ENCODE peak calls at places on chromosomes 13 and 19, in seven cellular contexts. One of them, this sample, is unnamed.

GRCh38 chr13:59392328-59392727 is 771.4 kb downstream of the DIAPH3 start:
- DNase-seq in heart left ventricle: no peak
- DNase-seq in psoas muscle: no peak
- DNase-seq in ovary: no peak
- DNase-seq in neural progenitor cell: no peak
- DNase-seq in mammary epithelial cell: no peak
- DNase-seq in IMR-90: no peak
- DNase-seq in this sample: no peak

GRCh38 chr13:113646376-113646775 is 11.6 kb downstream of the ATP4B start:
- DNase-seq in heart left ventricle: peak; percentile 2
- DNase-seq in psoas muscle: no peak
- DNase-seq in ovary: peak; percentile 8
- DNase-seq in neural progenitor cell: no peak
- DNase-seq in mammary epithelial cell: no peak
- DNase-seq in IMR-90: no peak
- DNase-seq in this sample: no peak

GRCh38 chr13:21696865-21697448 is 26.1 kb downstream of the FGF9 start:
- DNase-seq in heart left ventricle: no peak
- DNase-seq in psoas muscle: no peak
- DNase-seq in ovary: no peak
- DNase-seq in neural progenitor cell: no peak
- DNase-seq in mammary epithelial cell: no peak
- DNase-seq in IMR-90: no peak
- DNase-seq in this sample: no peak

GRCh38 chr19:2055871-2056809 is 5.1 kb upstream of the MKNK2 start:
- DNase-seq in heart left ventricle: peak; percentile 77
- DNase-seq in psoas muscle: peak; percentile 64
- DNase-seq in ovary: peak; percentile 82
- DNase-seq in neural progenitor cell: no peak
- DNase-seq in mammary epithelial cell: no peak
- DNase-seq in IMR-90: peak; percentile 64
- DNase-seq in this sample: no peak

GRCh38 chr13:78022164-78022877 is 103.7 kb upstream of the EDNRB start:
- DNase-seq in heart left ventricle: peak; percentile 29
- DNase-seq in psoas muscle: no peak
- DNase-seq in ovary: no peak
- DNase-seq in neural progenitor cell: no peak
- DNase-seq in mammary epithelial cell: peak; percentile 60
- DNase-seq in IMR-90: peak; percentile 72
- DNase-seq in this sample: peak; percentile 70

GRCh38 chr13:111271186-111271698 is 49.2 kb upstream of the TEX29 start:
- DNase-seq in heart left ventricle: no peak
- DNase-seq in psoas muscle: no peak
- DNase-seq in ovary: no peak
- DNase-seq in neural progenitor cell: no peak
- DNase-seq in mammary epithelial cell: no peak
- DNase-seq in IMR-90: no peak
- DNase-seq in this sample: no peak

GRCh38 chr13:23743269-23743668 is 145.9 kb downstream of the MIPEP start:
- DNase-seq in heart left ventricle: no peak
- DNase-seq in psoas muscle: no peak
- DNase-seq in ovary: no peak
- DNase-seq in neural progenitor cell: no peak
- DNase-seq in mammary epithelial cell: peak; percentile 76
- DNase-seq in IMR-90: no peak
- DNase-seq in this sample: no peak

GRCh38 chr13:33263976-33264619 is 21.5 kb downstream of the STARD13 start:
- DNase-seq in heart left ventricle: no peak
- DNase-seq in psoas muscle: no peak
- DNase-seq in ovary: no peak
- DNase-seq in neural progenitor cell: no peak
- DNase-seq in mammary epithelial cell: no peak
- DNase-seq in IMR-90: no peak
- DNase-seq in this sample: no peak

GRCh38 chr13:97834255-97834654 is 119.2 kb upstream of the IPO5 start:
- DNase-seq in heart left ventricle: no peak
- DNase-seq in psoas muscle: no peak
- DNase-seq in ovary: no peak
- DNase-seq in neural progenitor cell: no peak
- DNase-seq in mammary epithelial cell: no peak
- DNase-seq in IMR-90: no peak
- DNase-seq in this sample: no peak

GRCh38 chr13:20412761-20413355 is 112.8 kb downstream of the CRYL1 start:
- DNase-seq in heart left ventricle: no peak
- DNase-seq in psoas muscle: no peak
- DNase-seq in ovary: no peak
- DNase-seq in neural progenitor cell: no peak
- DNase-seq in mammary epithelial cell: no peak
- DNase-seq in IMR-90: peak; percentile 71
- DNase-seq in this sample: no peak

GRCh38 chr13:113837554-113838355 is 26.1 kb downstream of the GAS6 start:
- DNase-seq in heart left ventricle: peak; percentile 93
- DNase-seq in psoas muscle: peak; percentile 96
- DNase-seq in ovary: peak; percentile 94
- DNase-seq in neural progenitor cell: no peak
- DNase-seq in mammary epithelial cell: peak; percentile 98
- DNase-seq in IMR-90: peak; percentile 98
- DNase-seq in this sample: peak; percentile 96

GRCh38 chr13:101425623-101426022 is 9.3 kb upstream of the NALCN start:
- DNase-seq in heart left ventricle: no peak
- DNase-seq in psoas muscle: no peak
- DNase-seq in ovary: no peak
- DNase-seq in neural progenitor cell: no peak
- DNase-seq in mammary epithelial cell: no peak
- DNase-seq in IMR-90: no peak
- DNase-seq in this sample: no peak

GRCh38 chr19:45448887-45449299 is 18.9 kb upstream of the FOSB start:
- DNase-seq in heart left ventricle: no peak
- DNase-seq in psoas muscle: no peak
- DNase-seq in ovary: no peak
- DNase-seq in neural progenitor cell: no peak
- DNase-seq in mammary epithelial cell: peak; percentile 80
- DNase-seq in IMR-90: peak; percentile 15
- DNase-seq in this sample: no peak

GRCh38 chr19:39325778-39326680 is 5.4 kb upstream of the LRFN1 start:
- DNase-seq in heart left ventricle: no peak
- DNase-seq in psoas muscle: no peak
- DNase-seq in ovary: no peak
- DNase-seq in neural progenitor cell: no peak
- DNase-seq in mammary epithelial cell: no peak
- DNase-seq in IMR-90: peak; percentile 7
- DNase-seq in this sample: peak; percentile 9

GRCh38 chr13:20174656-20175405 is 14.0 kb upstream of the GJA3 start:
- DNase-seq in heart left ventricle: peak; percentile 54
- DNase-seq in psoas muscle: peak; percentile 77
- DNase-seq in ovary: peak; percentile 57
- DNase-seq in neural progenitor cell: no peak
- DNase-seq in mammary epithelial cell: peak; percentile 98
- DNase-seq in IMR-90: peak; percentile 99
- DNase-seq in this sample: peak; percentile 91

GRCh38 chr13:32316030-32316344 is 679 bp downstream of the BRCA2 start:
- DNase-seq in heart left ventricle: no peak
- DNase-seq in psoas muscle: no peak
- DNase-seq in ovary: no peak
- DNase-seq in neural progenitor cell: peak; percentile 63
- DNase-seq in mammary epithelial cell: no peak
- DNase-seq in IMR-90: no peak
- DNase-seq in this sample: no peak

GRCh38 chr19:2827840-2828489 is 8.3 kb downstream of the ZNF554 start:
- DNase-seq in heart left ventricle: no peak
- DNase-seq in psoas muscle: no peak
- DNase-seq in ovary: no peak
- DNase-seq in neural progenitor cell: no peak
- DNase-seq in mammary epithelial cell: no peak
- DNase-seq in IMR-90: no peak
- DNase-seq in this sample: no peak

DNA sequence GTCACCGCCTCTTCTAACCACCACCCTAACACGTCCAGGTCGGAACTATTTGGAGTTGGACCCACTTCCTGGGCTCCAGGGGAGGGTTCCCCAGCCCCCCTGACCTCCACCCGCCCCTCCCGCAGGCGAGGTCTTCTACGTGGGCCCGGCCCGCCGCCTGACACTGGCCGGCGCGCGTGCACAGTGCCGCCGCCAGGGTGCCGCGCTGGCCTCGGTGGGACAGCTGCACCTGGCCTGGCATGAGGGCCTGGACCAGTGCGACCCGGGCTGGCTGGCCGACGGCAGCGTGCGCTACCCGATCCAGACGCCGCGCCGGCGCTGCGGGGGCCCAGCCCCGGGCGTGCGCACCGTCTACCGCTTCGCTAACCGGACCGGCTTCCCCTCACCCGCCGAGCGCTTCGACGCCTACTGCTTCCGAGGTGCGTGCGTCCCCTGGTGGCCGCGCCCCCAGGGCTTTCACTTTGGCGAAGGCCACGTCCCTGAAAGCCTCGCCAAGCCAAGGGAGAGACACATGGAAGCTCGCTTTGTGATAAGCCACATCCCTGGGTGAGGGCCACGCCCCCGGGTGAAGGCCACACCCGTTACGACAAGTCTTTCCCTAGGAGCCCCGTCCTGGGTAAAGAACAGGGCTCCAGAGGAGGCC is 13.2 kb downstream of the NCAN start:
- DNase-seq in heart left ventricle: peak; percentile 37
- DNase-seq in psoas muscle: peak; percentile 60
- DNase-seq in ovary: peak; percentile 48
- DNase-seq in neural progenitor cell: peak; percentile 91
- DNase-seq in mammary epithelial cell: peak; percentile 59
- DNase-seq in IMR-90: peak; percentile 44
- DNase-seq in this sample: peak; percentile 45
- H3K4me3 ChIP-seq in heart left ventricle: peak overlapping the region; percentile 56
- H3K4me3 ChIP-seq in psoas muscle: peak overlapping the region; percentile 52
- H3K4me3 ChIP-seq in ovary: no peak overlapping the region
- H3K4me3 ChIP-seq in neural progenitor cell: peak overlapping the region; percentile 46
- H3K4me3 ChIP-seq in mammary epithelial cell: no peak overlapping the region
- H3K4me3 ChIP-seq in IMR-90: peak overlapping the region; percentile 34
- H3K4me3 ChIP-seq in this sample: no peak overlapping the region

GRCh38 chr13:49499889-49500660 is 4.3 kb downstream of the PHF11 start:
- DNase-seq in heart left ventricle: no peak
- DNase-seq in psoas muscle: no peak
- DNase-seq in ovary: no peak
- DNase-seq in neural progenitor cell: no peak
- DNase-seq in mammary epithelial cell: peak; percentile 85
- DNase-seq in IMR-90: peak; percentile 90
- DNase-seq in this sample: peak; percentile 63

GRCh38 chr13:49498211-49498610 is 2.5 kb downstream of the PHF11 start:
- DNase-seq in heart left ventricle: no peak
- DNase-seq in psoas muscle: no peak
- DNase-seq in ovary: no peak
- DNase-seq in neural progenitor cell: no peak
- DNase-seq in mammary epithelial cell: no peak
- DNase-seq in IMR-90: no peak
- DNase-seq in this sample: no peak

GRCh38 chr13:49494645-49495044 is 1.1 kb upstream of the PHF11 start:
- DNase-seq in heart left ventricle: no peak
- DNase-seq in psoas muscle: no peak
- DNase-seq in ovary: no peak
- DNase-seq in neural progenitor cell: no peak
- DNase-seq in mammary epithelial cell: no peak
- DNase-seq in IMR-90: no peak
- DNase-seq in this sample: no peak

GRCh38 chr13:49497272-49497671 is 1.5 kb downstream of the PHF11 start:
- DNase-seq in heart left ventricle: no peak
- DNase-seq in psoas muscle: no peak
- DNase-seq in ovary: no peak
- DNase-seq in neural progenitor cell: no peak
- DNase-seq in mammary epithelial cell: no peak
- DNase-seq in IMR-90: no peak
- DNase-seq in this sample: no peak

DNA sequence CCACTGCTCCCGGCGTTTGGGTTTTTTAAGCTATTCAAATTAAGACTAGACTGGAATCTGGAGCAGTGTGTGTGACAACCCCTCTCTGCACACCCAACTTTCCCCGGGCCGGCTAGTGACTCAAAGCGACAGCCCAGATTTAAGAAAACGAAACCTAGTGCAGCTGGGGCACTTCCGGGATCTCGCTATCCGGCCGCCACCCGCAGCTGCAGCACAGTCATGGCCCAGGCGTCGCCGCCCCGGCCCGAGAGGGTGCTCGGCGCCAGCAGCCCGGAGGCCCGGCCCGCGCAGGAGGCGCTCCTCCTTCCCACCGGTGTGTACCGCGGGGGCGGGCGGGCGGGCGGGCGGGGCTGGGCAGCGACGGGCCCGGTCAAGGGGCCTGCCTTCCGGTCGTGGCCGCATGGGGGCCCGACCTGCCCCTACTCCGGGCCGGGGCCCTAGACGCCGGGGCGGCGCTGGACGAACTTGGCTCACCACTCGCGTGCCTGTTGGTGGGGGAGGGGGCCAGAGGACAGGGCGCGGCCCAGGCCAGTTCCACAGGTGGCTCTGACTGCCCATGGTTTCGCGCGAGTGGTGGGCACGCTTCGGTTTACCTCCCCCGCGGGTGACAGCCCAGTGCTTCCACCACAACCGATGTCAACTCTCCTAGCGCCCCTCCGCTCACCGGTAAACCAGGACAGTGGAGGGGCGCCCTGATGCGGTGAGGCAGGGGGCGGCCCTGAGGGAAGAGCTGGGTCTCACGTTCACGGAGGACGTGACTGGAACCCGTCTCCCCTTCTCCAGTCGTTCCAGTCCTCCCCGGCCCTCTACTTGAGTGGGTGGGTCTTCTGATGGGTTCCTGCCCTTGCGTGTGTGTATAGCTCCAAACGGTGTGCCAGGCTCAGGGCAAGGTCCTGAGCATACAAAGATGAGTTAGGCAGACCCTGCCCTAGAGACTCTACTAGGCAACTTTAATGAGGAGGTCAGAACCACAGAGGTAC is at the start of gene PHF11:
- DNase-seq in heart left ventricle: peak; percentile 82
- DNase-seq in psoas muscle: peak; percentile 82
- DNase-seq in ovary: peak; percentile 77
- DNase-seq in neural progenitor cell: peak; percentile 79
- DNase-seq in mammary epithelial cell: peak; percentile 79
- DNase-seq in IMR-90: peak; percentile 76
- DNase-seq in this sample: peak; percentile 64
- TF ChIP-seq CTCF in heart left ventricle: peak; percentile 29
- TF ChIP-seq CTCF in psoas muscle: peak; percentile 15
- TF ChIP-seq CTCF in ovary: no peak
- TF ChIP-seq CTCF in neural progenitor cell: peak; percentile 39
- TF ChIP-seq CTCF in mammary epithelial cell: peak; percentile 12
- TF ChIP-seq CTCF in IMR-90: no peak
- TF ChIP-seq CTCF in this sample: no peak

DNA sequence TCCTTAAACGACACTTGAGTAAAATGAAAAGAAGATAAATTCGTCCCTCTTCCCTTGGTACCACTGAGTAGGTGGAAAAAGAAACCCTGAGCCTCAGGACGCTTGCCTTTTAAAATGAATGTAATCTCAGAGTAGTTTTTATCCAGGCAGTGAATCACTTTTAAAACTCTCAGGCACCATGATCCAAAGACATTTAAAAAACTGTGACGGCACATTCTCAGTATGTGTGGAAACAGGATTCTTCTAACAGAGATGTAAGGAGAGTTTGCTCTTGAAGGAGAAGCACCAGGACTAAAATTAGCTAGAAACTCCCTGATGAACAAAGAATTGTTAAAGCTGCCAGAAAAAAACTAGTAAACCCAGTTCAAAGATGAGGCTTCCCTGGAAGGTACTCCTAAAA is 105.7 kb upstream of the SLC15A1 start:
- DNase-seq in heart left ventricle: no peak
- DNase-seq in psoas muscle: no peak
- DNase-seq in ovary: no peak
- DNase-seq in neural progenitor cell: no peak
- DNase-seq in mammary epithelial cell: no peak
- DNase-seq in IMR-90: no peak
- DNase-seq in this sample: no peak
- H3K27ac ChIP-seq in heart left ventricle: no peak overlapping the region
- H3K27ac ChIP-seq in psoas muscle: peak overlapping the region; percentile 53
- H3K27ac ChIP-seq in ovary: no peak overlapping the region
- H3K27ac ChIP-seq in neural progenitor cell: no peak overlapping the region
- H3K27ac ChIP-seq in mammary epithelial cell: no peak overlapping the region
- H3K27ac ChIP-seq in IMR-90: no peak overlapping the region
- H3K27ac ChIP-seq in this sample: no peak overlapping the region

GRCh38 chr19:31074751-31075150 is 274.5 kb downstream of the TSHZ3 start:
- DNase-seq in heart left ventricle: no peak
- DNase-seq in psoas muscle: no peak
- DNase-seq in ovary: no peak
- DNase-seq in neural progenitor cell: no peak
- DNase-seq in mammary epithelial cell: no peak
- DNase-seq in IMR-90: no peak
- DNase-seq in this sample: no peak
- H3K4me3 ChIP-seq in heart left ventricle: no peak overlapping the region
- H3K4me3 ChIP-seq in psoas muscle: no peak overlapping the region
- H3K4me3 ChIP-seq in ovary: no peak overlapping the region
- H3K4me3 ChIP-seq in neural progenitor cell: no peak overlapping the region
- H3K4me3 ChIP-seq in mammary epithelial cell: no peak overlapping the region
- H3K4me3 ChIP-seq in IMR-90: no peak overlapping the region
- H3K4me3 ChIP-seq in this sample: no peak overlapping the region